ENCODE peak calls at places on chromosomes 12 and 14, in six cellular contexts. B, W, L, D, M and O are unnamed samples.

GRCh38 chr12:47886471-47887240 is 18.1 kb downstream of the VDR start:
- DNase-seq in L (no peak), D (no peak), B (peak; percentile 55), W (no peak), M (no peak), O (no peak)

GRCh38 chr14:52025310-52025709 is 36.0 kb downstream of the RTRAF start:
- DNase-seq in D (no peak), M (no peak), W (no peak), L (peak; percentile 83), B (peak; percentile 98), O (no peak)

GRCh38 chr14:90461425-90461824 is 64.6 kb downstream of the CALM1 start:
- DNase-seq in W (no peak), D (peak; percentile 39), M (no peak), L (no peak), B (no peak), O (no peak)

GRCh38 chr14:73462815-73463214 is 4.5 kb upstream of the NUMB start:
- DNase-seq in D (no peak), B (no peak), W (no peak), M (no peak), L (peak; percentile 33), O (no peak)

GRCh38 chr12:13187399-13187798 is 9.1 kb upstream of the EMP1 start:
- DNase-seq in B (peak; percentile 88), M (no peak), L (peak; percentile 44), W (no peak), D (peak; percentile 96), O (no peak)

GRCh38 chr12:46744256-46744655 is 81.5 kb downstream of the SLC38A4 start:
- DNase-seq in L (no peak), W (no peak), B (no peak), M (no peak), D (no peak), O (no peak)

GRCh38 chr14:76776306-76777251 is 15.3 kb downstream of the VASH1 start:
- DNase-seq in M (no peak), D (no peak), W (peak; percentile 45), B (no peak), L (no peak), O (no peak)

GRCh38 chr14:70317969-70318634 is 41.4 kb downstream of the COX16 start:
- DNase-seq in W (peak; percentile 61), M (peak; percentile 23), B (peak; percentile 61), D (peak; percentile 83), L (peak; percentile 41), O (peak; percentile 60)

GRCh38 chr12:130745921-130746320 is 29.8 kb upstream of the RIMBP2 start:
- DNase-seq in D (no peak), L (no peak), W (no peak), B (no peak), M (no peak), O (no peak)

GRCh38 chr14:61321385-61322010 is at the start of gene PRKCH:
- DNase-seq in W (peak; percentile 74), B (peak; percentile 25), D (peak; percentile 88), M (peak; percentile 36), L (peak; percentile 17), O (peak; percentile 23)

GRCh38 chr12:104360988-104361707 is 57.6 kb downstream of the EID3 start:
- DNase-seq in B (peak; percentile 33), W (no peak), L (no peak), M (no peak), D (peak; percentile 82), O (no peak)

GRCh38 chr14:99727096-99727870 is 43.2 kb downstream of the CYP46A1 start:
- DNase-seq in W (peak; percentile 20), L (no peak), B (no peak), D (no peak), M (no peak), O (no peak)

GRCh38 chr12:96452271-96452922 is 37.0 kb upstream of the CFAP54 start:
- DNase-seq in M (no peak), W (no peak), L (no peak), D (no peak), B (no peak), O (no peak)

GRCh38 chr14:68813318-68813838 is 20.5 kb upstream of the ZFP36L1 start:
- DNase-seq in D (peak; percentile 27), B (no peak), M (no peak), L (no peak), W (no peak), O (no peak)

GRCh38 chr12:53719649-53720048 is 7.6 kb downstream of the CALCOCO1 start:
- DNase-seq in D (peak; percentile 25), B (no peak), L (no peak), W (peak; percentile 72), M (no peak), O (no peak)

GRCh38 chr14:41072776-41073175 is 533.9 kb upstream of the LRFN5 start:
- DNase-seq in W (no peak), M (no peak), B (no peak), D (no peak), L (no peak), O (no peak)

GRCh38 chr14:75794615-75795038 is 133.6 kb downstream of the TTLL5 start:
- DNase-seq in W (no peak), B (peak; percentile 72), M (no peak), D (no peak), L (peak; percentile 43), O (no peak)

GRCh38 chr12:75798527-75798926 is 233.0 kb downstream of the PHLDA1 start:
- DNase-seq in W (no peak), B (no peak), M (no peak), L (no peak), D (peak; percentile 40), O (no peak)

GRCh38 chr12:67788118-67788517 is 139.6 kb downstream of the DYRK2 start:
- DNase-seq in L (no peak), B (no peak), M (no peak), W (no peak), D (peak; percentile 77), O (no peak)

GRCh38 chr12:40314927-40315326 is 90.1 kb downstream of the LRRK2 start:
- DNase-seq in D (no peak), B (no peak), M (no peak), L (no peak), W (no peak), O (no peak)

GRCh38 chr12:24921251-24922038 is 27.5 kb downstream of the BCAT1 start:
- DNase-seq in L (peak; percentile 72), D (no peak), B (peak; percentile 58), W (no peak), M (no peak), O (no peak)

GRCh38 chr14:43901950-43902349 is 605.1 kb downstream of the FSCB start:
- DNase-seq in W (no peak), D (no peak), L (no peak), B (no peak), M (no peak), O (no peak)

GRCh38 chr12:27822076-27822712 is 42.2 kb upstream of the MANSC4 start:
- DNase-seq in L (peak; percentile 70), W (no peak), D (peak; percentile 83), B (peak; percentile 97), M (no peak), O (no peak)

GRCh38 chr12:46964496-46965098 is 114.8 kb upstream of the PCED1B start:
- DNase-seq in D (peak; percentile 84), W (peak; percentile 68), B (peak; percentile 64), L (peak; percentile 62), M (no peak), O (peak; percentile 74)

GRCh38 chr12:84355561-84355960 is 557.0 kb downstream of the SLC6A15 start:
- DNase-seq in M (no peak), L (no peak), D (no peak), B (no peak), W (no peak), O (no peak)

GRCh38 chr12:58420496-58420895 is 479.1 kb downstream of the ATP23 start:
- DNase-seq in D (no peak), M (no peak), W (no peak), B (no peak), L (no peak), O (no peak)

GRCh38 chr12:110022980-110023633 is 23.9 kb downstream of the ANKRD13A start:
- DNase-seq in M (no peak), W (no peak), L (no peak), D (peak; percentile 63), B (peak; percentile 88), O (no peak)

GRCh38 chr14:51604078-51604477 is 47.6 kb upstream of the FRMD6 start:
- DNase-seq in W (no peak), D (peak; percentile 94), B (peak; percentile 89), M (no peak), L (peak; percentile 98), O (no peak)

GRCh38 chr14:42918615-42919014 is 1311.9 kb downstream of the LRFN5 start:
- DNase-seq in M (no peak), D (no peak), W (no peak), L (no peak), B (no peak), O (no peak)

GRCh38 chr14:95525999-95526398 is 8.9 kb upstream of the GLRX5 start:
- DNase-seq in M (no peak), B (no peak), D (no peak), W (no peak), L (no peak), O (no peak)

GRCh38 chr12:26701604-26702215 is 131.3 kb downstream of the ITPR2 start:
- DNase-seq in B (peak; percentile 70), M (no peak), D (peak; percentile 62), W (no peak), L (peak; percentile 67), O (peak; percentile 37)

GRCh38 chr12:108457006-108457733 is 57.9 kb upstream of the FICD start:
- DNase-seq in B (peak; percentile 34), D (peak; percentile 86), W (peak; percentile 70), M (no peak), L (peak; percentile 17), O (peak; percentile 54)
- H3K4ac ChIP-seq in B (no peak overlapping the region), D (no peak overlapping the region), W (no peak overlapping the region), M (no peak overlapping the region), L (no peak overlapping the region), O (no peak overlapping the region)

GRCh38 chr14:23129759-23130316 is 10.8 kb upstream of the CEBPE start:
- DNase-seq in B (no peak), W (no peak), D (peak; percentile 76), M (no peak), L (no peak), O (no peak)
- H3K4me2 ChIP-seq in B (no peak overlapping the region), W (no peak overlapping the region), D (no peak overlapping the region), M (no peak overlapping the region), L (no peak overlapping the region), O (no peak overlapping the region)

GRCh38 chr12:72093424-72093823 is 154.8 kb downstream of the TPH2 start:
- DNase-seq in B (no peak), W (no peak), D (no peak), L (no peak), M (no peak), O (no peak)
- H4K91ac ChIP-seq in B (no peak overlapping the region), W (no peak overlapping the region), D (no peak overlapping the region), L (no peak overlapping the region), M (no peak overlapping the region), O (no peak overlapping the region)

DNA sequence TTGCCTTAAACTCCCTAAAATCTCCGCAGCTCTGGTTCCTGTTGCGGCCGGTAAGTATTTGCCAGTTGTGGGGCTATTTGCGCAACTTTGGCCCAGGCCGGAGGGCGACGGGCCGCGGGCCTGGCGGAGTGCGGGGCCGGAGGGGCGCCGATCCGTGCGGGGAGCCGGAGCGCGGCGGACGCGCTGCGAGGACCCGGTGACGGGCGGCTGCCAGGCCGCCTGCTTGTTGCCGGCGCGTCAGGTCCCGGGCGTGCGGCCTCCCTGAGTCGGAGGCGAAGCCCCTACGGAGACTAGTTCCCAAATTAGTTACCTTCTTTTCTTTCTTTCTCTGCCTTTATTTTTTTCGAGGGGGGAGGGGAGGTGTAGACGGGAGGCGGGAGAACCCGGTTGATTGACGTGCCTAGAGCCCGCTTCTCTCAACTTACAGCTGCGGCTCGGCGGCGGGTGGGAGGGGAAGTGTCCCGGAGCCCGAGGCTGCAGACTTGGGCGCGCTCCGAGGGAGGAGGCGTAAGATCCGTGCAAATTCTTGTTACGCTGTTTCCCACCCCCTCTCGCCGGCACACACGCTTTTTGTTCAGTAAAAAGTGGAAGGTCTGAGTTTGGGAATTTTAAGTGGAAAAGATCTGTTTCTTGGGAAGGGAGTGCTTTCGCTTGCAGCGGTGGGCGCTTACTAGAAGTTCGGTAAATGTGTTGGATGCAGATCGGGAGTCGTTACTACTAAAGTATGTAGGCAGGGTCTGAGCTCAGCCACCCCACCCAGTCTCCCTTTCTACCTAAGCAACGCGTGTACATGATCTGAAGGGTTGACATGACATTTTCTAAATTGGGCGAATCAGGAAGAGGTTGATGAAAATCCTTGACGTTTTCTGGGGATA is 564 bp downstream of the ZBTB1 start:
- DNase-seq in M (peak; percentile 62), D (peak; percentile 87), W (peak; percentile 88), L (peak; percentile 87), B (peak; percentile 83), O (peak; percentile 81)
- H3K4ac ChIP-seq in M (no peak overlapping the region), D (peak overlapping the region; percentile 97), W (no peak overlapping the region), L (peak overlapping the region; percentile 99), B (peak overlapping the region; percentile 100), O (peak overlapping the region; percentile 97)